ENCODE peak calls at places on chromosomes 13 and 19, in six cellular contexts. E, O, K, N, T and Z are unnamed samples.

GRCh38 chr19:35673121-35673804 is 6.9 kb downstream of the UPK1A start:
- DNase-seq in E (no peak), O (peak), K (peak), N (no peak), T (no peak), Z (peak)

GRCh38 chr13:41639955-41640780 is 182.8 kb downstream of the RGCC start:
- DNase-seq in E (no peak), O (no peak), K (no peak), N (peak), T (no peak), Z (no peak)

GRCh38 chr19:39941615-39942507 is 7.4 kb upstream of the FCGBP start:
- DNase-seq in E (peak), O (no peak), K (no peak), N (no peak), T (no peak), Z (no peak)

GRCh38 chr13:113852536-113853517 is 11.0 kb downstream of the GAS6 start:
- DNase-seq in E (no peak), O (peak), K (no peak), N (peak), T (no peak), Z (no peak)

GRCh38 chr19:47540748-47541147 is 25.9 kb upstream of the NAPA start:
- DNase-seq in E (no peak), O (no peak), K (no peak), N (no peak), T (peak), Z (no peak)

GRCh38 chr13:41428155-41428554 is 29.2 kb upstream of the RGCC start:
- DNase-seq in E (no peak), O (no peak), K (no peak), N (no peak), T (no peak), Z (no peak)

GRCh38 chr19:13887529-13887928 is 10.6 kb downstream of the NANOS3 start:
- DNase-seq in E (no peak), O (no peak), K (no peak), N (no peak), T (no peak), Z (no peak)

GRCh38 chr19:58218899-58219298 is 9.8 kb upstream of the ZNF544 start:
- DNase-seq in E (no peak), O (no peak), K (no peak), N (no peak), T (no peak), Z (peak)

GRCh38 chr19:16654151-16654550 is 5.8 kb downstream of the SMIM7 start:
- DNase-seq in E (no peak), O (no peak), K (no peak), N (no peak), T (no peak), Z (no peak)

GRCh38 chr19:48720613-48721296 is 1.2 kb upstream of the MAMSTR start:
- DNase-seq in E (peak), O (peak), K (peak), N (peak), T (peak), Z (peak)

GRCh38 chr19:32908641-32909190 is 39.1 kb upstream of the SLC7A9 start:
- DNase-seq in E (no peak), O (no peak), K (no peak), N (no peak), T (no peak), Z (no peak)

GRCh38 chr19:37977992-37978391 is 71.0 kb downstream of the SIPA1L3 start:
- DNase-seq in E (no peak), O (no peak), K (no peak), N (no peak), T (no peak), Z (no peak)

GRCh38 chr19:18292810-18293641 is 11.6 kb upstream of the JUND start:
- DNase-seq in E (no peak), O (peak), K (peak), N (peak), T (no peak), Z (peak)

GRCh38 chr13:77022341-77022740 is 4.6 kb downstream of the FBXL3 start:
- DNase-seq in E (no peak), O (no peak), K (no peak), N (no peak), T (no peak), Z (no peak)

GRCh38 chr19:50670102-50670380 is 20.8 kb downstream of the C19orf81 start:
- DNase-seq in E (no peak), O (no peak), K (no peak), N (no peak), T (no peak), Z (no peak)

GRCh38 chr13:113342820-113343691 is 20.9 kb downstream of the GRTP1 start:
- DNase-seq in E (no peak), O (no peak), K (no peak), N (no peak), T (no peak), Z (no peak)

GRCh38 chr13:30466841-30467252 is 1.1 kb upstream of the HMGB1 start:
- DNase-seq in E (no peak), O (no peak), K (no peak), N (no peak), T (no peak), Z (no peak)

GRCh38 chr13:32663660-32664059 is 77.4 kb downstream of the PDS5B start:
- DNase-seq in E (no peak), O (no peak), K (no peak), N (no peak), T (no peak), Z (no peak)

GRCh38 chr13:93066187-93066586 is 160.4 kb upstream of the GPC6 start:
- DNase-seq in E (no peak), O (no peak), K (no peak), N (no peak), T (no peak), Z (no peak)

GRCh38 chr13:59601993-59602392 is 561.7 kb downstream of the DIAPH3 start:
- DNase-seq in E (no peak), O (no peak), K (no peak), N (no peak), T (no peak), Z (no peak)

DNA sequence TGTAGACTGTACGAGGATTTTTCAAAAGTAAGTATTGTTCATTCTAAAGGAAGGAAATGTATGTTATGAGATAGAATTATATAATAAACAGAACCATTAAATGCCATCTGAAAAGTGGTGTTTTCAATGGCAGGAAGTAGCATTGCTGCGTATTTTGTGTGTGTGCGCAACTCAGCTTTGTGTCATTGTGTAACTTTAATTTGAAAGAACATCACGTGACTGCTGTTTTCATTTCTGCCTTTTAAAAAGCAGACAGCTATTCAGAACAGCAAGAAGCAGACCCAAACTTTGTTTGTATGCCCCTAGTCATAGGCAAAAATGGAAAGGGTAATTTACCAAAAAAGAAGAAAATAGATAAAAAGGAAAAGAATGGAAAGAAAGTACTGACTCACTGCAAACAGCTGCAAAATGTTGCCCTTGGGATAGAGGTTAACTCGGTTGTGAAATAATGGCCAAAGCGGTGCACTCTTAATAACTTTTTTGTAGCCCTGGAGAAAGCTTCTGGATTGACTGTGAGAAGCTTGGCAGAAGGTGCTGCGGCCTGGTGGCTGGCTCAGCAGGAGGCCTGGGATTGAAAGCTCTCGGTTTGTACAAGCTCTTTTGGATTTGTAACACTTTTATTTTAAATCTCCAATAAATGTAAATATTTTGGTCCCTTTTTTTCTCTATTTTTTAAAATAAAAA is 97.3 kb downstream of the GGACT start:
- DNase-seq in E (no peak), O (peak), K (peak), N (peak), T (no peak), Z (no peak)
- TF ChIP-seq CTCF in E (no peak), O (no peak), K (no peak), N (no peak), T (peak), Z (no peak)

DNA sequence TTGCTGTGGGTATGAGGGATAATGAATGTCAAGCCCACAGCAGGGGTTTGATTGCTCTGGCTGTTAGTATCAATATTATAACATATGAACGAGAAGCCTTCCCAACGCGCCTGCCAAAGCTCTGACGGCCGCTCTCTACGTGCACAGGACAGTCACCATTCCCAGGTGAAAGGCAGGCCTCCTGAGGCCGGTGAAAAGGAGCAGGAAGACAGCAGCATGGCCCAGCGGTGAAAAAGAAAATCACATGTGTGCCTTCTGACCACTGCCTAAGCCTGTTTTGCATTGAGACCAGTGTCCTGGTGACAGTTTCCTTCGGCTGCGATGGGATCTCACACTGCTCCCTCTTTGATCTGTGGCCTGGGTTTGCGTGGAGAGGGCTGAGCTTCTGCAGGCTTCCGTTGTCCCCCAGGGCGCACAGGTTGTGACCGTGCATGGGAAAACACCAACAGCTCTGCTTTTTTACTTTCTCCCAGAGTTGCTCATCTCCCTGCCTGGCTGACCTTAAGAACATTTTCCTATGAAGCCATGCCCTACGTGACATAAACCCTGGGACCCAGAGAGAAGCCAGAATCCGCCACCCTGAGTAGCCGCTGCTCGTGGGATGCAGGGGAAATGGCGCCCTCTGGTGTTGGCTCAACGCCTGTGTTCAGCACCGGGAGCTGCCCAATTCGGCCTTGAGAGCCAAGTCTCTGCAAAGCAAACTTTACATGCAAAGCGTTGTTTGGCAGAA is 112.0 kb upstream of the GPR12 start:
- DNase-seq in E (no peak), O (no peak), K (peak), N (no peak), T (no peak), Z (peak)
- TF ChIP-seq CTCF in E (peak), O (peak), K (peak), N (peak), T (peak), Z (peak)

GRCh38 chr19:53019684-53020083 is 6.0 kb downstream of the ERVV-1 start:
- DNase-seq in E (no peak), O (no peak), K (no peak), N (no peak), T (no peak), Z (no peak)
- TF ChIP-seq CTCF in E (no peak), O (no peak), K (no peak), N (no peak), T (no peak), Z (no peak)

GRCh38 chr19:55809381-55810058 is 22.3 kb downstream of the NLRP11 start:
- DNase-seq in E (no peak), O (no peak), K (peak), N (no peak), T (no peak), Z (peak)
- TF ChIP-seq CTCF in E (no peak), O (peak), K (no peak), N (no peak), T (no peak), Z (peak)

GRCh38 chr13:94660695-94661324 is 51.5 kb downstream of the SOX21 start:
- DNase-seq in E (no peak), O (no peak), K (no peak), N (no peak), T (no peak), Z (no peak)
- TF ChIP-seq CTCF in E (no peak), O (peak), K (no peak), N (no peak), T (peak), Z (no peak)